ENCODE peak calls at places on chromosome X, in four cellular contexts. One of them, this sample, is unnamed.

GRCh38 chrX:16826207-16826606 is 39.9 kb downstream of the TXLNG start:
- DNase-seq in NCI-H2029 treated with DMSO at 0.1 percent for 48 hours: peak
- DNase-seq in activated naive CD4-positive, alpha-beta T cell: no peak
- DNase-seq in T follicular helper cell: no peak
- DNase-seq in this sample: no peak

GRCh38 chrX:7926501-7926900 is 712 bp downstream of the PNPLA4 start:
- DNase-seq in NCI-H2029 treated with DMSO at 0.1 percent for 48 hours: no peak
- DNase-seq in activated naive CD4-positive, alpha-beta T cell: no peak
- DNase-seq in T follicular helper cell: no peak
- DNase-seq in this sample: no peak

GRCh38 chrX:55818673-55819375 is 101.3 kb downstream of the RRAGB start:
- DNase-seq in NCI-H2029 treated with DMSO at 0.1 percent for 48 hours: no peak
- DNase-seq in activated naive CD4-positive, alpha-beta T cell: no peak
- DNase-seq in T follicular helper cell: no peak
- DNase-seq in this sample: no peak

GRCh38 chrX:152403515-152403914 is 47.6 kb downstream of the GABRA3 start:
- DNase-seq in NCI-H2029 treated with DMSO at 0.1 percent for 48 hours: no peak
- DNase-seq in activated naive CD4-positive, alpha-beta T cell: no peak
- DNase-seq in T follicular helper cell: no peak
- DNase-seq in this sample: no peak

GRCh38 chrX:110561036-110561435 is 202.4 kb downstream of the RTL9 start:
- DNase-seq in NCI-H2029 treated with DMSO at 0.1 percent for 48 hours: no peak
- DNase-seq in activated naive CD4-positive, alpha-beta T cell: no peak
- DNase-seq in T follicular helper cell: no peak
- DNase-seq in this sample: no peak

GRCh38 chrX:65407157-65407626 is 127.4 kb downstream of the LAS1L start:
- DNase-seq in NCI-H2029 treated with DMSO at 0.1 percent for 48 hours: no peak
- DNase-seq in activated naive CD4-positive, alpha-beta T cell: no peak
- DNase-seq in T follicular helper cell: no peak
- DNase-seq in this sample: no peak

GRCh38 chrX:13151806-13152510 is 107.5 kb upstream of the FAM9C start:
- DNase-seq in NCI-H2029 treated with DMSO at 0.1 percent for 48 hours: no peak
- DNase-seq in activated naive CD4-positive, alpha-beta T cell: no peak
- DNase-seq in T follicular helper cell: peak
- DNase-seq in this sample: no peak

GRCh38 chrX:15321447-15321846 is 6.0 kb upstream of the ASB11 start:
- DNase-seq in NCI-H2029 treated with DMSO at 0.1 percent for 48 hours: no peak
- DNase-seq in activated naive CD4-positive, alpha-beta T cell: no peak
- DNase-seq in T follicular helper cell: no peak
- DNase-seq in this sample: peak

GRCh38 chrX:9473708-9474107 is 8.8 kb downstream of the TBL1X start:
- DNase-seq in NCI-H2029 treated with DMSO at 0.1 percent for 48 hours: no peak
- DNase-seq in activated naive CD4-positive, alpha-beta T cell: no peak
- DNase-seq in T follicular helper cell: no peak
- DNase-seq in this sample: no peak

GRCh38 chrX:38095971-38096529 is 89.7 kb downstream of the SYTL5 start:
- DNase-seq in NCI-H2029 treated with DMSO at 0.1 percent for 48 hours: no peak
- DNase-seq in activated naive CD4-positive, alpha-beta T cell: no peak
- DNase-seq in T follicular helper cell: no peak
- DNase-seq in this sample: no peak

GRCh38 chrX:17559728-17560379 is 177.4 kb upstream of the SCML1 start:
- DNase-seq in NCI-H2029 treated with DMSO at 0.1 percent for 48 hours: no peak
- DNase-seq in activated naive CD4-positive, alpha-beta T cell: no peak
- DNase-seq in T follicular helper cell: no peak
- DNase-seq in this sample: no peak